ENCODE peak calls at places on chromosome 12, in seven cellular contexts. One of them, this sample, is unnamed.

GRCh38 chr12:116517431-116518045 is 41.6 kb upstream of the MAP1LC3B2 start:
- DNase-seq in IMR-90: no peak
- DNase-seq in H9: no peak
- DNase-seq in mesenchymal stem cell: no peak
- DNase-seq in trophoblast cell: no peak
- DNase-seq in mesendoderm: no peak
- DNase-seq in H1: no peak
- DNase-seq in this sample: no peak

GRCh38 chr12:124898200-124898950 is 16.1 kb downstream of the UBC start:
- DNase-seq in IMR-90: no peak
- DNase-seq in H9: peak
- DNase-seq in mesenchymal stem cell: peak
- DNase-seq in trophoblast cell: peak
- DNase-seq in mesendoderm: peak
- DNase-seq in H1: peak
- DNase-seq in this sample: no peak

GRCh38 chr12:13124661-13125505 is 21.4 kb upstream of the GSG1 start:
- DNase-seq in IMR-90: peak
- DNase-seq in H9: no peak
- DNase-seq in mesenchymal stem cell: peak
- DNase-seq in trophoblast cell: peak
- DNase-seq in mesendoderm: peak
- DNase-seq in H1: no peak
- DNase-seq in this sample: no peak

GRCh38 chr12:103811791-103812190 is 29.2 kb downstream of the NT5DC3 start:
- DNase-seq in IMR-90: no peak
- DNase-seq in H9: no peak
- DNase-seq in mesenchymal stem cell: no peak
- DNase-seq in trophoblast cell: no peak
- DNase-seq in mesendoderm: no peak
- DNase-seq in H1: no peak
- DNase-seq in this sample: no peak

GRCh38 chr12:71967176-71967575 is 28.5 kb downstream of the TPH2 start:
- DNase-seq in IMR-90: peak
- DNase-seq in H9: no peak
- DNase-seq in mesenchymal stem cell: peak
- DNase-seq in trophoblast cell: no peak
- DNase-seq in mesendoderm: no peak
- DNase-seq in H1: no peak
- DNase-seq in this sample: no peak

GRCh38 chr12:124387510-124387855 is 92.6 kb downstream of the RFLNA start:
- DNase-seq in IMR-90: no peak
- DNase-seq in H9: no peak
- DNase-seq in mesenchymal stem cell: peak
- DNase-seq in trophoblast cell: peak
- DNase-seq in mesendoderm: no peak
- DNase-seq in H1: no peak
- DNase-seq in this sample: no peak

GRCh38 chr12:108273217-108273616 is 65.9 kb downstream of the CMKLR1 start:
- DNase-seq in IMR-90: no peak
- DNase-seq in H9: no peak
- DNase-seq in mesenchymal stem cell: no peak
- DNase-seq in trophoblast cell: no peak
- DNase-seq in mesendoderm: no peak
- DNase-seq in H1: no peak
- DNase-seq in this sample: no peak

GRCh38 chr12:92078167-92079053 is 67.2 kb downstream of the BTG1 start:
- DNase-seq in IMR-90: peak
- DNase-seq in H9: no peak
- DNase-seq in mesenchymal stem cell: peak
- DNase-seq in trophoblast cell: no peak
- DNase-seq in mesendoderm: peak
- DNase-seq in H1: no peak
- DNase-seq in this sample: no peak

GRCh38 chr12:78210894-78211302 is 380.2 kb downstream of the NAV3 start:
- DNase-seq in IMR-90: peak
- DNase-seq in H9: no peak
- DNase-seq in mesenchymal stem cell: peak
- DNase-seq in trophoblast cell: no peak
- DNase-seq in mesendoderm: no peak
- DNase-seq in H1: no peak
- DNase-seq in this sample: no peak

GRCh38 chr12:75717902-75718301 is 206.5 kb upstream of the KRR1 start:
- DNase-seq in IMR-90: no peak
- DNase-seq in H9: no peak
- DNase-seq in mesenchymal stem cell: no peak
- DNase-seq in trophoblast cell: no peak
- DNase-seq in mesendoderm: no peak
- DNase-seq in H1: no peak
- DNase-seq in this sample: no peak

GRCh38 chr12:46963977-46964376 is 115.4 kb upstream of the PCED1B start:
- DNase-seq in IMR-90: no peak
- DNase-seq in H9: no peak
- DNase-seq in mesenchymal stem cell: no peak
- DNase-seq in trophoblast cell: peak
- DNase-seq in mesendoderm: no peak
- DNase-seq in H1: no peak
- DNase-seq in this sample: no peak

GRCh38 chr12:68790081-68790951 is 17.7 kb upstream of the MDM2 start:
- DNase-seq in IMR-90: no peak
- DNase-seq in H9: no peak
- DNase-seq in mesenchymal stem cell: no peak
- DNase-seq in trophoblast cell: no peak
- DNase-seq in mesendoderm: no peak
- DNase-seq in H1: no peak
- DNase-seq in this sample: no peak

GRCh38 chr12:666766-667308 is 3.6 kb upstream of the NINJ2 start:
- DNase-seq in IMR-90: peak
- DNase-seq in H9: no peak
- DNase-seq in mesenchymal stem cell: peak
- DNase-seq in trophoblast cell: no peak
- DNase-seq in mesendoderm: no peak
- DNase-seq in H1: no peak
- DNase-seq in this sample: no peak

GRCh38 chr12:9721394-9722092 is 11.4 kb downstream of the CLECL1 start:
- DNase-seq in IMR-90: peak
- DNase-seq in H9: no peak
- DNase-seq in mesenchymal stem cell: peak
- DNase-seq in trophoblast cell: peak
- DNase-seq in mesendoderm: no peak
- DNase-seq in H1: no peak
- DNase-seq in this sample: no peak

GRCh38 chr12:19224746-19225145 is 95.2 kb downstream of the PLEKHA5 start:
- DNase-seq in IMR-90: no peak
- DNase-seq in H9: no peak
- DNase-seq in mesenchymal stem cell: no peak
- DNase-seq in trophoblast cell: no peak
- DNase-seq in mesendoderm: no peak
- DNase-seq in H1: no peak
- DNase-seq in this sample: no peak

GRCh38 chr12:54984602-54985376 is at the start of gene TESPA1:
- DNase-seq in IMR-90: no peak
- DNase-seq in H9: no peak
- DNase-seq in mesenchymal stem cell: no peak
- DNase-seq in trophoblast cell: no peak
- DNase-seq in mesendoderm: peak
- DNase-seq in H1: no peak
- DNase-seq in this sample: no peak

GRCh38 chr12:80909370-80909769 is 28.4 kb downstream of the LIN7A start:
- DNase-seq in IMR-90: no peak
- DNase-seq in H9: no peak
- DNase-seq in mesenchymal stem cell: no peak
- DNase-seq in trophoblast cell: no peak
- DNase-seq in mesendoderm: no peak
- DNase-seq in H1: no peak
- DNase-seq in this sample: no peak
- H4K8ac ChIP-seq in IMR-90: no peak
- H4K8ac ChIP-seq in H9: no peak
- H4K8ac ChIP-seq in mesenchymal stem cell: no peak
- H4K8ac ChIP-seq in trophoblast cell: no peak
- H4K8ac ChIP-seq in mesendoderm: no peak
- H4K8ac ChIP-seq in H1: no peak
- H4K8ac ChIP-seq in this sample: no peak

GRCh38 chr12:111180830-111181726 is 187.8 kb downstream of the PHETA1 start:
- DNase-seq in IMR-90: peak
- DNase-seq in H9: no peak
- DNase-seq in mesenchymal stem cell: no peak
- DNase-seq in trophoblast cell: no peak
- DNase-seq in mesendoderm: no peak
- DNase-seq in H1: no peak
- DNase-seq in this sample: no peak
- H4K8ac ChIP-seq in IMR-90: no peak
- H4K8ac ChIP-seq in H9: no peak
- H4K8ac ChIP-seq in mesenchymal stem cell: no peak
- H4K8ac ChIP-seq in trophoblast cell: no peak
- H4K8ac ChIP-seq in mesendoderm: no peak
- H4K8ac ChIP-seq in H1: no peak
- H4K8ac ChIP-seq in this sample: no peak

GRCh38 chr12:79327465-79327864 is 363.3 kb downstream of the PAWR start:
- DNase-seq in IMR-90: no peak
- DNase-seq in H9: no peak
- DNase-seq in mesenchymal stem cell: no peak
- DNase-seq in trophoblast cell: no peak
- DNase-seq in mesendoderm: no peak
- DNase-seq in H1: no peak
- DNase-seq in this sample: no peak

GRCh38 chr12:79326225-79326624 is 364.5 kb downstream of the PAWR start:
- DNase-seq in IMR-90: no peak
- DNase-seq in H9: no peak
- DNase-seq in mesenchymal stem cell: no peak
- DNase-seq in trophoblast cell: no peak
- DNase-seq in mesendoderm: no peak
- DNase-seq in H1: no peak
- DNase-seq in this sample: no peak

GRCh38 chr12:79329933-79330332 is 360.8 kb downstream of the PAWR start:
- DNase-seq in IMR-90: peak
- DNase-seq in H9: no peak
- DNase-seq in mesenchymal stem cell: peak
- DNase-seq in trophoblast cell: no peak
- DNase-seq in mesendoderm: no peak
- DNase-seq in H1: no peak
- DNase-seq in this sample: no peak

GRCh38 chr12:79324571-79324970 is 366.2 kb downstream of the PAWR start:
- DNase-seq in IMR-90: no peak
- DNase-seq in H9: no peak
- DNase-seq in mesenchymal stem cell: no peak
- DNase-seq in trophoblast cell: no peak
- DNase-seq in mesendoderm: no peak
- DNase-seq in H1: no peak
- DNase-seq in this sample: no peak

DNA sequence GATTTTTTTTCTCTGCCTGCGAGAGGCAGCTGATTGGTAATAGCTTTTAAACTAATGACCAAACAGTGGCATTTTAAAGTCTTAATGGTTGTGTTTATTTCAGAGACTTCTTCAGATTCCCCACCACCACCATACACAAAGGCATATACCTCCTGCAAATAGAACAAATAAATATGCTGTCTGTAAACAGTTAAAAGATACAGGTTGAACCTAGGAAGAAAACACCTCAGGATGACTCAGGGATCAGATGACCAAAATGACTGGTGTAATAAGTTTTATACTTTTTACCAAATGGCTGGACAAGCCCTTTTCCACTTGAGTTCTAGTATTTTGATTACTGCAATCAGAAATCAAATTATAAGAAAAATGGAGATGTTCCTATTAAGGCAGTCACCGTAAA is 364.1 kb downstream of the PAWR start:
- DNase-seq in IMR-90: no peak
- DNase-seq in H9: no peak
- DNase-seq in mesenchymal stem cell: no peak
- DNase-seq in trophoblast cell: no peak
- DNase-seq in mesendoderm: no peak
- DNase-seq in H1: no peak
- DNase-seq in this sample: no peak
- H4K8ac ChIP-seq in IMR-90: no peak
- H4K8ac ChIP-seq in H9: no peak
- H4K8ac ChIP-seq in mesenchymal stem cell: no peak
- H4K8ac ChIP-seq in trophoblast cell: no peak
- H4K8ac ChIP-seq in mesendoderm: no peak
- H4K8ac ChIP-seq in H1: no peak
- H4K8ac ChIP-seq in this sample: no peak

GRCh38 chr12:52316290-52316689 is 4.9 kb downstream of the KRT83 start:
- DNase-seq in IMR-90: no peak
- DNase-seq in H9: peak
- DNase-seq in mesenchymal stem cell: no peak
- DNase-seq in trophoblast cell: no peak
- DNase-seq in mesendoderm: no peak
- DNase-seq in H1: no peak
- DNase-seq in this sample: no peak

GRCh38 chr12:52318241-52318990 is 2.8 kb downstream of the KRT83 start:
- DNase-seq in IMR-90: no peak
- DNase-seq in H9: no peak
- DNase-seq in mesenchymal stem cell: no peak
- DNase-seq in trophoblast cell: no peak
- DNase-seq in mesendoderm: no peak
- DNase-seq in H1: no peak
- DNase-seq in this sample: no peak

GRCh38 chr12:52317443-52318052 is 3.6 kb downstream of the KRT83 start:
- DNase-seq in IMR-90: no peak
- DNase-seq in H9: no peak
- DNase-seq in mesenchymal stem cell: no peak
- DNase-seq in trophoblast cell: no peak
- DNase-seq in mesendoderm: no peak
- DNase-seq in H1: no peak
- DNase-seq in this sample: no peak

GRCh38 chr12:52314511-52314910 is 6.7 kb downstream of the KRT83 start:
- DNase-seq in IMR-90: no peak
- DNase-seq in H9: peak
- DNase-seq in mesenchymal stem cell: no peak
- DNase-seq in trophoblast cell: no peak
- DNase-seq in mesendoderm: no peak
- DNase-seq in H1: no peak
- DNase-seq in this sample: no peak

GRCh38 chr12:52316701-52317100 is 4.5 kb downstream of the KRT83 start:
- DNase-seq in IMR-90: no peak
- DNase-seq in H9: no peak
- DNase-seq in mesenchymal stem cell: no peak
- DNase-seq in trophoblast cell: no peak
- DNase-seq in mesendoderm: no peak
- DNase-seq in H1: no peak
- DNase-seq in this sample: no peak
- H4K8ac ChIP-seq in IMR-90: no peak
- H4K8ac ChIP-seq in H9: no peak
- H4K8ac ChIP-seq in mesenchymal stem cell: no peak
- H4K8ac ChIP-seq in trophoblast cell: no peak
- H4K8ac ChIP-seq in mesendoderm: no peak
- H4K8ac ChIP-seq in H1: no peak
- H4K8ac ChIP-seq in this sample: no peak

GRCh38 chr12:62983594-62983993 is 48.6 kb upstream of the PPM1H start:
- DNase-seq in IMR-90: no peak
- DNase-seq in H9: peak
- DNase-seq in mesenchymal stem cell: no peak
- DNase-seq in trophoblast cell: no peak
- DNase-seq in mesendoderm: peak
- DNase-seq in H1: no peak
- DNase-seq in this sample: no peak

DNA sequence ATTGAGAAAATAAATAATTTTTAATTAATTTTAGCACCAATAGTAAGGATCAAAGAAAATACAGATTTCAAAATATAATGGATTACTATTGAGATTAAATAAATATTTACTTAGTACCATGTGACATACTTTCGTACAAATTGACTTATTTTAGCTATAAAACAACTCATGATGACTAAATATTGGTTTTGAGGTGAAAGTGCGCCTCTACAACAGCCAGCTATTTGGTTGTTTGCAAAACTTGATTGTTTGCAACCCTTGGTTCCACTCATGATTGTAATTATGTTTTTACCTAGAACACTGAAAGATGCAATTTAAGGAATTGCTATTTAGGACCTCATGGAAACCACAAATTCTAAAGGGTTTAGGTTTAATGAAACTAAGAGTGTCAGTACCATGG is 51.9 kb upstream of the PPM1H start:
- DNase-seq in IMR-90: no peak
- DNase-seq in H9: no peak
- DNase-seq in mesenchymal stem cell: no peak
- DNase-seq in trophoblast cell: no peak
- DNase-seq in mesendoderm: no peak
- DNase-seq in H1: no peak
- DNase-seq in this sample: no peak
- H4K8ac ChIP-seq in IMR-90: no peak
- H4K8ac ChIP-seq in H9: no peak
- H4K8ac ChIP-seq in mesenchymal stem cell: no peak
- H4K8ac ChIP-seq in trophoblast cell: no peak
- H4K8ac ChIP-seq in mesendoderm: no peak
- H4K8ac ChIP-seq in H1: no peak
- H4K8ac ChIP-seq in this sample: no peak